ENCODE peak calls at places on chromosomes 13 and 19, in six cellular contexts. One of them, this sample, is unnamed.
A peak's percentile ranks its signal among the peaks of the same experiment; 100 is the strongest.

GRCh38 chr19:35500611-35501010 is 10.3 kb upstream of the KRTDAP start:
- DNase-seq in IMR-90: no peak
- DNase-seq in keratinocyte: no peak
- DNase-seq in left ventricle myocardium inferior: no peak
- DNase-seq in hepatocyte: no peak
- DNase-seq in tibial artery: no peak
- DNase-seq in this sample: no peak

GRCh38 chr19:907183-907853 is 5.7 kb downstream of the R3HDM4 start:
- DNase-seq in keratinocyte: no peak
- DNase-seq in left ventricle myocardium inferior: no peak
- DNase-seq in IMR-90: no peak
- DNase-seq in tibial artery: no peak
- DNase-seq in hepatocyte: no peak
- DNase-seq in this sample: no peak

GRCh38 chr13:111316161-111316730 is 4.2 kb upstream of the TEX29 start:
- DNase-seq in left ventricle myocardium inferior: no peak
- DNase-seq in keratinocyte: no peak
- DNase-seq in IMR-90: no peak
- DNase-seq in hepatocyte: no peak
- DNase-seq in tibial artery: no peak
- DNase-seq in this sample: no peak

GRCh38 chr13:27619711-27620376 is 485 bp downstream of the LNX2 start:
- DNase-seq in hepatocyte: no peak
- DNase-seq in left ventricle myocardium inferior: peak; percentile 38
- DNase-seq in keratinocyte: no peak
- DNase-seq in IMR-90: peak; percentile 21
- DNase-seq in tibial artery: peak; percentile 41
- DNase-seq in this sample: peak; percentile 39

GRCh38 chr19:41354343-41354974 is 737 bp upstream of the TGFB1 start:
- DNase-seq in keratinocyte: no peak
- DNase-seq in IMR-90: no peak
- DNase-seq in hepatocyte: no peak
- DNase-seq in left ventricle myocardium inferior: peak; percentile 28
- DNase-seq in tibial artery: no peak
- DNase-seq in this sample: no peak

GRCh38 chr13:71759506-71760225 is 107.3 kb downstream of the DACH1 start:
- DNase-seq in keratinocyte: no peak
- DNase-seq in left ventricle myocardium inferior: no peak
- DNase-seq in IMR-90: no peak
- DNase-seq in hepatocyte: no peak
- DNase-seq in tibial artery: no peak
- DNase-seq in this sample: no peak

GRCh38 chr13:30798776-30799625 is 63.7 kb downstream of the ALOX5AP start:
- DNase-seq in tibial artery: no peak
- DNase-seq in keratinocyte: no peak
- DNase-seq in left ventricle myocardium inferior: no peak
- DNase-seq in hepatocyte: no peak
- DNase-seq in IMR-90: peak; percentile 59
- DNase-seq in this sample: peak; percentile 58

GRCh38 chr13:27917121-27917947 is 2.5 kb upstream of the PDX1 start:
- DNase-seq in keratinocyte: no peak
- DNase-seq in tibial artery: no peak
- DNase-seq in left ventricle myocardium inferior: no peak
- DNase-seq in IMR-90: no peak
- DNase-seq in hepatocyte: no peak
- DNase-seq in this sample: no peak

GRCh38 chr19:48719263-48720171 is at the start of gene MAMSTR:
- DNase-seq in keratinocyte: no peak
- DNase-seq in left ventricle myocardium inferior: no peak
- DNase-seq in IMR-90: no peak
- DNase-seq in hepatocyte: no peak
- DNase-seq in tibial artery: no peak
- DNase-seq in this sample: no peak

GRCh38 chr13:44306401-44307192 is 67.0 kb upstream of the SERP2 start:
- DNase-seq in tibial artery: peak; percentile 28
- DNase-seq in IMR-90: peak; percentile 99
- DNase-seq in keratinocyte: no peak
- DNase-seq in left ventricle myocardium inferior: peak; percentile 43
- DNase-seq in hepatocyte: peak; percentile 67
- DNase-seq in this sample: peak; percentile 89

GRCh38 chr13:25727776-25728175 is 324.0 kb downstream of the SHISA2 start:
- DNase-seq in hepatocyte: no peak
- DNase-seq in tibial artery: no peak
- DNase-seq in keratinocyte: no peak
- DNase-seq in left ventricle myocardium inferior: no peak
- DNase-seq in IMR-90: no peak
- DNase-seq in this sample: no peak

GRCh38 chr19:10260141-10260584 is 8.1 kb downstream of the MRPL4 start:
- DNase-seq in IMR-90: no peak
- DNase-seq in tibial artery: no peak
- DNase-seq in left ventricle myocardium inferior: no peak
- DNase-seq in keratinocyte: peak; percentile 68
- DNase-seq in hepatocyte: peak; percentile 56
- DNase-seq in this sample: no peak

GRCh38 chr13:31018511-31018910 is 86.1 kb downstream of the TEX26 start:
- DNase-seq in keratinocyte: no peak
- DNase-seq in IMR-90: no peak
- DNase-seq in tibial artery: no peak
- DNase-seq in hepatocyte: no peak
- DNase-seq in left ventricle myocardium inferior: no peak
- DNase-seq in this sample: no peak

GRCh38 chr13:44848956-44849748 is 140.1 kb downstream of the NUFIP1 start:
- DNase-seq in IMR-90: no peak
- DNase-seq in keratinocyte: no peak
- DNase-seq in left ventricle myocardium inferior: no peak
- DNase-seq in hepatocyte: no peak
- DNase-seq in tibial artery: peak; percentile 36
- DNase-seq in this sample: peak; percentile 42

GRCh38 chr13:85990397-85990796 is 191.2 kb upstream of the SLITRK6 start:
- DNase-seq in hepatocyte: no peak
- DNase-seq in IMR-90: no peak
- DNase-seq in tibial artery: no peak
- DNase-seq in keratinocyte: no peak
- DNase-seq in left ventricle myocardium inferior: no peak
- DNase-seq in this sample: no peak

GRCh38 chr19:13163609-13164364 is 13.6 kb downstream of the IER2 start:
- DNase-seq in keratinocyte: no peak
- DNase-seq in tibial artery: peak; percentile 68
- DNase-seq in hepatocyte: peak; percentile 93
- DNase-seq in IMR-90: peak; percentile 83
- DNase-seq in left ventricle myocardium inferior: peak; percentile 67
- DNase-seq in this sample: peak; percentile 68

DNA sequence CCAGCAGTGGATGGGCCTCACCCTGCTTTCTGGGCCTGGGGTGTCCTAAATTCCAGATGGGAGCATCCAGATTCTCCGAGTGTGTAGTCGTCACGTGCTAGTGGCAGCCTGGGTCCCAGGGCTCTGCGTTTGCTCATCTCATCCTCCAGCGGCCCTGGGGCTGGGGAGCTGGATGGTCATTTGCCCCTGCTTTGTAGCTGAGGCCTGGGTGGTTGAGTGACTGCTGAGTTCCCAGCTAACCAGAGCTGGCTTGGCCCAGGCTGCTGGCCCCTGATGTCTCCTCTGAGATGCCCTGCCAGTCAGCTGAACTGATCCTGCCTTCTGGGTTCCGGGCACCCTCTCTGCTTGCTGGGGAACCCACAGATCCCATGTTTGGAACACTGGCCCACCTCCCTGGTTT is 22.5 kb upstream of the CRTC1 start:
- DNase-seq in IMR-90: no peak
- DNase-seq in tibial artery: no peak
- DNase-seq in hepatocyte: no peak
- DNase-seq in left ventricle myocardium inferior: no peak
- DNase-seq in keratinocyte: no peak
- DNase-seq in this sample: no peak
- H3K4me3 ChIP-seq in IMR-90: no peak overlapping the region
- H3K4me3 ChIP-seq in tibial artery: peak overlapping the region; percentile 15
- H3K4me3 ChIP-seq in hepatocyte: no peak overlapping the region
- H3K4me3 ChIP-seq in left ventricle myocardium inferior: peak overlapping the region; percentile 47
- H3K4me3 ChIP-seq in keratinocyte: no peak overlapping the region
- H3K4me3 ChIP-seq in this sample: no peak overlapping the region

GRCh38 chr19:2189880-2190279 is 26.1 kb downstream of the DOT1L start:
- DNase-seq in left ventricle myocardium inferior: no peak
- DNase-seq in IMR-90: no peak
- DNase-seq in tibial artery: no peak
- DNase-seq in keratinocyte: no peak
- DNase-seq in hepatocyte: no peak
- DNase-seq in this sample: no peak

GRCh38 chr19:2192862-2193261 is 29.1 kb downstream of the DOT1L start:
- DNase-seq in hepatocyte: no peak
- DNase-seq in IMR-90: no peak
- DNase-seq in tibial artery: no peak
- DNase-seq in keratinocyte: no peak
- DNase-seq in left ventricle myocardium inferior: no peak
- DNase-seq in this sample: no peak

GRCh38 chr19:2190848-2191455 is 27.2 kb downstream of the DOT1L start:
- DNase-seq in IMR-90: no peak
- DNase-seq in keratinocyte: no peak
- DNase-seq in tibial artery: no peak
- DNase-seq in hepatocyte: no peak
- DNase-seq in left ventricle myocardium inferior: no peak
- DNase-seq in this sample: no peak

GRCh38 chr19:2193807-2194206 is 30.1 kb downstream of the DOT1L start:
- DNase-seq in keratinocyte: no peak
- DNase-seq in IMR-90: no peak
- DNase-seq in tibial artery: no peak
- DNase-seq in hepatocyte: no peak
- DNase-seq in left ventricle myocardium inferior: no peak
- DNase-seq in this sample: no peak

GRCh38 chr19:2191456-2191931 is 27.8 kb downstream of the DOT1L start:
- DNase-seq in hepatocyte: peak; percentile 40
- DNase-seq in tibial artery: no peak
- DNase-seq in IMR-90: no peak
- DNase-seq in left ventricle myocardium inferior: no peak
- DNase-seq in keratinocyte: no peak
- DNase-seq in this sample: no peak
- TF ChIP-seq CTCF in hepatocyte: no peak
- TF ChIP-seq CTCF in tibial artery: no peak
- TF ChIP-seq CTCF in IMR-90: no peak
- TF ChIP-seq CTCF in left ventricle myocardium inferior: no peak
- TF ChIP-seq CTCF in keratinocyte: no peak
- TF ChIP-seq CTCF in this sample: no peak

DNA sequence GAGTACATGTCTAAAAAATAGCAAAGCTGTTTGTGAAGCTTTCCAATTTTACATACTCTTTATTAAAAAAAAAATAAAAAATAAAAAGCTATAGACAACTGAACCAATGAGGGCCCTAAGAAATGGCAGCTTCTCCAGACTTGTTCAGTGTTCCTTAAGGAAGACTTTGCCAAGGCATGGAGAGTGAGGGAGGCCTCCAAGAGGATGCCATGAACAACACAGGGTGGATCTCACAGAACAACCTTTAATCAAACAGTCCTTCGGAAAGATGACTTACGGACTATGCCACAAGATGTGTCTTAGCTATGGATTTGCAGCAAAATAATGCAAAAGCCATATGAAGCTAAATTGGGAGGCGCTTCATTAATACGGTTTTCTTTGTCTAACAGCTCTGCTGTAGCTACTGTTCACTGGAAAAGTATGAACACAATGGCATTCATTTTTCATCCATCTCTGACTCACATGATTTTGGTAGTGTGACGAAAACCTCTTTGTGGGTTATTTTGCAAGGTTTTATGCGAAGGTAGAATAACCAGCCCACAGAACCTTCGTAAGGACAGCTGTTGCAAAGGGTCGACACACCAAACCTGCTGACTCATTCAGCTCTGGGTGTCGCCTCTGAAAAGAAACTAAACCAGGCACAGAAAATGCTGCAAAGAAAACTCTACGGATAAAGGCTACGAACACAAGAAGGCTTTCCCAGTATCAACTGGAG is 27.7 kb downstream of the EFNB2 start:
- DNase-seq in IMR-90: peak; percentile 95
- DNase-seq in hepatocyte: peak; percentile 52
- DNase-seq in keratinocyte: peak; percentile 71
- DNase-seq in left ventricle myocardium inferior: no peak
- DNase-seq in tibial artery: no peak
- DNase-seq in this sample: peak; percentile 99
- H3K4me3 ChIP-seq in IMR-90: peak overlapping the region; percentile 2
- H3K4me3 ChIP-seq in hepatocyte: no peak overlapping the region
- H3K4me3 ChIP-seq in keratinocyte: peak overlapping the region; percentile 24
- H3K4me3 ChIP-seq in left ventricle myocardium inferior: no peak overlapping the region
- H3K4me3 ChIP-seq in tibial artery: no peak overlapping the region
- H3K4me3 ChIP-seq in this sample: peak overlapping the region; percentile 20

GRCh38 chr13:19083340-19083739 is 98.3 kb downstream of the TUBA3C start:
- DNase-seq in tibial artery: no peak
- DNase-seq in keratinocyte: no peak
- DNase-seq in hepatocyte: no peak
- DNase-seq in IMR-90: no peak
- DNase-seq in left ventricle myocardium inferior: no peak
- DNase-seq in this sample: no peak

GRCh38 chr13:19085258-19085657 is 96.4 kb downstream of the TUBA3C start:
- DNase-seq in keratinocyte: no peak
- DNase-seq in left ventricle myocardium inferior: no peak
- DNase-seq in IMR-90: no peak
- DNase-seq in hepatocyte: no peak
- DNase-seq in tibial artery: no peak
- DNase-seq in this sample: no peak

GRCh38 chr13:19089315-19089714 is 92.3 kb downstream of the TUBA3C start:
- DNase-seq in IMR-90: no peak
- DNase-seq in keratinocyte: no peak
- DNase-seq in hepatocyte: no peak
- DNase-seq in tibial artery: no peak
- DNase-seq in left ventricle myocardium inferior: no peak
- DNase-seq in this sample: no peak

GRCh38 chr13:19088416-19088815 is 93.2 kb downstream of the TUBA3C start:
- DNase-seq in keratinocyte: no peak
- DNase-seq in IMR-90: no peak
- DNase-seq in hepatocyte: no peak
- DNase-seq in tibial artery: no peak
- DNase-seq in left ventricle myocardium inferior: no peak
- DNase-seq in this sample: no peak

DNA sequence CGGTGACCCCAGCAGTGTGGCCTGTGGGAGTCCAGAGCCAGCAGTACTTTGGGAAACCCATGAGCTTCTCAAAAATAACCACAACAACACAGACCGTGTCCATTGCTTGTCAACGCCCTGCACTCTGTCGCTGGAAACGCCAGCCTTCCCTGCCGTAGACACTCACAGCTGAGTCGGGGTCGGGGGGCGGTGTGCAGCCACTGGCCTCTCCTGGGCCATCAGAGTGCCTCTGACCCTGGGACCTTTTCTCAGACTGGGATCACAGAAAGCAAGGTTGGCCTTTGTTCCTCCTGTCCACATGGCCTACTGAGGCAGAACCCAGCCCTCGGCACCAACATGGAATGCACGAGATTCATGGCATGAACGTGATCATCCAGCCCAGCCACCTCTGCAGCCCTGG is 95.7 kb downstream of the TUBA3C start:
- DNase-seq in left ventricle myocardium inferior: no peak
- DNase-seq in IMR-90: no peak
- DNase-seq in tibial artery: no peak
- DNase-seq in keratinocyte: no peak
- DNase-seq in hepatocyte: no peak
- DNase-seq in this sample: no peak
- TF ChIP-seq CTCF in left ventricle myocardium inferior: no peak
- TF ChIP-seq CTCF in IMR-90: no peak
- TF ChIP-seq CTCF in tibial artery: no peak
- TF ChIP-seq CTCF in keratinocyte: no peak
- TF ChIP-seq CTCF in hepatocyte: no peak
- TF ChIP-seq CTCF in this sample: no peak

GRCh38 chr19:14553042-14553938 is 18.6 kb downstream of the NDUFB7 start:
- DNase-seq in IMR-90: no peak
- DNase-seq in tibial artery: no peak
- DNase-seq in keratinocyte: no peak
- DNase-seq in hepatocyte: peak; percentile 6
- DNase-seq in left ventricle myocardium inferior: no peak
- DNase-seq in this sample: no peak
- H3K4me3 ChIP-seq in IMR-90: no peak overlapping the region
- H3K4me3 ChIP-seq in tibial artery: no peak overlapping the region
- H3K4me3 ChIP-seq in keratinocyte: no peak overlapping the region
- H3K4me3 ChIP-seq in hepatocyte: no peak overlapping the region
- H3K4me3 ChIP-seq in left ventricle myocardium inferior: no peak overlapping the region
- H3K4me3 ChIP-seq in this sample: no peak overlapping the region

GRCh38 chr13:54449922-54450321 is 1421.3 kb downstream of the OLFM4 start:
- DNase-seq in tibial artery: no peak
- DNase-seq in keratinocyte: no peak
- DNase-seq in hepatocyte: no peak
- DNase-seq in left ventricle myocardium inferior: no peak
- DNase-seq in IMR-90: no peak
- DNase-seq in this sample: no peak
- TF ChIP-seq CTCF in tibial artery: no peak
- TF ChIP-seq CTCF in keratinocyte: no peak
- TF ChIP-seq CTCF in hepatocyte: peak; percentile 45
- TF ChIP-seq CTCF in left ventricle myocardium inferior: no peak
- TF ChIP-seq CTCF in IMR-90: no peak
- TF ChIP-seq CTCF in this sample: no peak